ENCODE peak calls at places on chromosome 19, in seven cellular contexts. T is fibroblast of pulmonary artery; S is H54; P is activated CD4-positive, CD25-positive, alpha-beta regulatory T cell treated with anti-CD3 and anti-CD28 coated beads, Interleukin-2, amount 50 U/mL, for 72 hours; A is effector CD4-positive, alpha-beta T cell; H is mammary epithelial cell; D is mucosa of gallbladder. N is an unnamed sample.

GRCh38 chr19:15463865-15464371 is 426 bp downstream of the RASAL3 start:
- DNase-seq in H (no peak), D (no peak), T (no peak), S (no peak), P (peak), A (peak), N (no peak)

GRCh38 chr19:3440082-3440481 is 40.2 kb downstream of the SMIM24 start:
- DNase-seq in H (no peak), T (peak), S (peak), A (peak), P (peak), D (no peak), N (peak)

GRCh38 chr19:40686882-40687524 is 3.4 kb downstream of the NUMBL start:
- DNase-seq in P (no peak), A (no peak), S (no peak), T (no peak), D (no peak), H (no peak), N (no peak)

GRCh38 chr19:3576696-3577443 is 4.1 kb downstream of the HMG20B start:
- DNase-seq in A (no peak), D (peak), P (no peak), T (peak), H (no peak), S (no peak), N (peak)

GRCh38 chr19:2476451-2477140 is 669 bp downstream of the GADD45B start:
- DNase-seq in T (peak), P (peak), S (no peak), H (peak), D (peak), A (peak), N (peak)

GRCh38 chr19:37867831-37868230 is 38.6 kb downstream of the WDR87 start:
- DNase-seq in S (no peak), P (no peak), T (peak), H (peak), A (no peak), D (no peak), N (peak)

GRCh38 chr19:33815410-33816340 is 19.0 kb downstream of the KCTD15 start:
- DNase-seq in P (no peak), T (peak), S (no peak), H (peak), A (no peak), D (no peak), N (peak)

GRCh38 chr19:18915639-18916038 is 3.5 kb downstream of the COPE start:
- DNase-seq in D (peak), T (peak), P (no peak), H (peak), S (no peak), A (no peak), N (peak)

GRCh38 chr19:8017808-8018207 is 12.4 kb upstream of the ELAVL1 start:
- DNase-seq in H (no peak), D (no peak), P (no peak), A (peak), S (no peak), T (no peak), N (no peak)

GRCh38 chr19:11355160-11356073 is at the start of gene PLPPR2:
- DNase-seq in D (peak), P (peak), H (peak), A (peak), S (peak), T (peak), N (peak)

GRCh38 chr19:55649579-55650557 is 1.9 kb downstream of the CCDC106 start:
- DNase-seq in A (no peak), H (no peak), S (no peak), D (no peak), T (no peak), P (no peak), N (no peak)

GRCh38 chr19:46015080-46015960 is 7.5 kb downstream of the PGLYRP1 start:
- DNase-seq in T (peak), P (peak), S (no peak), H (peak), A (peak), D (peak), N (peak)

GRCh38 chr19:54388001-54388802 is 23.5 kb upstream of the LAIR1 start:
- DNase-seq in H (no peak), D (no peak), T (no peak), P (peak), A (peak), S (no peak), N (no peak)